ENCODE peak calls at places on chromosome 21, in ten cellular contexts. B is adrenal gland; R is GM12865; P is CD8-positive, alpha-beta T cell; D is prostate gland; X is glutamatergic neuron; N is GM23338; S is psoas muscle; O is SK-N-SH; M is HFFc6. T is an unnamed sample.

GRCh38 chr21:33268392-33268735 is 2.2 kb downstream of the IL10RB start:
- DNase-seq in B (no peak), R (no peak), P (no peak), D (no peak), X (no peak), N (no peak), S (no peak), O (no peak), M (no peak), T (no peak)

GRCh38 chr21:26432410-26432809 is 140.7 kb downstream of the CYYR1 start:
- DNase-seq in B (no peak), R (peak), P (no peak), D (no peak), X (no peak), N (no peak), S (no peak), O (no peak), M (no peak), T (no peak)

GRCh38 chr21:40752125-40752524 is 94.8 kb downstream of the DSCAM start:
- DNase-seq in B (no peak), R (no peak), P (no peak), D (no peak), X (no peak), N (peak), S (no peak), O (no peak), M (no peak), T (no peak)

GRCh38 chr21:25845729-25846256 is 111.0 kb downstream of the GABPA start:
- DNase-seq in B (no peak), R (peak), P (no peak), D (no peak), X (no peak), N (no peak), S (no peak), O (no peak), M (peak), T (no peak)

GRCh38 chr21:33896691-33897090 is 18.9 kb downstream of the ATP5PO start:
- DNase-seq in B (no peak), R (no peak), P (no peak), D (no peak), X (no peak), N (no peak), S (no peak), O (no peak), M (no peak), T (no peak)

GRCh38 chr21:41141031-41141457 is 26.9 kb upstream of the BACE2 start:
- DNase-seq in B (no peak), R (no peak), P (no peak), D (peak), X (no peak), N (no peak), S (no peak), O (no peak), M (no peak), T (no peak)

GRCh38 chr21:17612565-17613241 is at the start of gene BTG3:
- DNase-seq in B (peak), R (peak), P (peak), D (peak), X (peak), N (peak), S (peak), O (peak), M (peak), T (peak)

GRCh38 chr21:41663805-41664788 is 102.8 kb downstream of the RIPK4 start:
- DNase-seq in B (no peak), R (peak), P (no peak), D (no peak), X (no peak), N (no peak), S (no peak), O (no peak), M (no peak), T (no peak)

GRCh38 chr21:35017256-35017655 is 31.8 kb downstream of the RUNX1 start:
- DNase-seq in B (no peak), R (no peak), P (no peak), D (no peak), X (no peak), N (no peak), S (no peak), O (no peak), M (no peak), T (no peak)

GRCh38 chr21:36859744-36860501 is 106.5 kb downstream of the HLCS start:
- DNase-seq in B (peak), R (peak), P (no peak), D (no peak), X (no peak), N (peak), S (peak), O (peak), M (peak), T (peak)

GRCh38 chr21:27532081-27532480 is 565.2 kb upstream of the ADAMTS5 start:
- DNase-seq in B (no peak), R (no peak), P (no peak), D (no peak), X (no peak), N (no peak), S (no peak), O (no peak), M (peak), T (no peak)

GRCh38 chr21:31098576-31099005 is 60.3 kb upstream of the KRTAP19-8 start:
- DNase-seq in B (peak), R (peak), P (peak), D (peak), X (peak), N (peak), S (peak), O (peak), M (peak), T (peak)

GRCh38 chr21:35969281-35969680 is 91.0 kb downstream of the SETD4 start:
- DNase-seq in B (no peak), R (peak), P (no peak), D (no peak), X (no peak), N (no peak), S (no peak), O (no peak), M (no peak), T (no peak)

GRCh38 chr21:42027804-42028753 is 17.9 kb upstream of the ZBTB21 start:
- DNase-seq in B (no peak), R (no peak), P (no peak), D (no peak), X (no peak), N (no peak), S (no peak), O (no peak), M (no peak), T (no peak)

GRCh38 chr21:32710069-32710784 is 17.6 kb downstream of the SYNJ1 start:
- DNase-seq in B (no peak), R (no peak), P (no peak), D (no peak), X (no peak), N (peak), S (no peak), O (no peak), M (no peak), T (no peak)

GRCh38 chr21:26732442-26733221 is 112.6 kb downstream of the ADAMTS1 start:
- DNase-seq in B (peak), R (peak), P (no peak), D (no peak), X (peak), N (peak), S (peak), O (peak), M (peak), T (no peak)

GRCh38 chr21:25701529-25701928 is 33.2 kb downstream of the ATP5PF start:
- DNase-seq in B (no peak), R (no peak), P (no peak), D (no peak), X (no peak), N (no peak), S (no peak), O (no peak), M (no peak), T (no peak)

GRCh38 chr21:39452207-39452964 is 616 bp downstream of the SH3BGR start:
- DNase-seq in B (no peak), R (no peak), P (no peak), D (no peak), X (no peak), N (no peak), S (no peak), O (no peak), M (peak), T (no peak)

GRCh38 chr21:42637602-42638041 is 15.8 kb upstream of the PDE9A start:
- DNase-seq in B (no peak), R (no peak), P (no peak), D (no peak), X (no peak), N (no peak), S (no peak), O (no peak), M (no peak), T (no peak)

GRCh38 chr21:39121600-39122355 is 61.5 kb downstream of the PSMG1 start:
- DNase-seq in B (no peak), R (no peak), P (no peak), D (no peak), X (no peak), N (no peak), S (no peak), O (no peak), M (no peak), T (no peak)

GRCh38 chr21:29953072-29953471 is 13.3 kb upstream of the GRIK1 start:
- DNase-seq in B (no peak), R (no peak), P (no peak), D (no peak), X (no peak), N (peak), S (no peak), O (no peak), M (no peak), T (no peak)

GRCh38 chr21:33290441-33290840 is 24.3 kb downstream of the IL10RB start:
- DNase-seq in B (no peak), R (no peak), P (no peak), D (no peak), X (no peak), N (no peak), S (no peak), O (no peak), M (no peak), T (no peak)

GRCh38 chr21:34979383-34979782 is 69.7 kb downstream of the RUNX1 start:
- DNase-seq in B (no peak), R (no peak), P (no peak), D (no peak), X (no peak), N (no peak), S (no peak), O (no peak), M (no peak), T (no peak)

GRCh38 chr21:24148461-24148860 is 1458.8 kb downstream of the MRPL39 start:
- DNase-seq in B (no peak), R (no peak), P (no peak), D (no peak), X (no peak), N (no peak), S (no peak), O (no peak), M (no peak), T (no peak)

GRCh38 chr21:35508389-35508888 is 459.3 kb upstream of the RUNX1 start:
- DNase-seq in B (peak), R (peak), P (no peak), D (no peak), X (no peak), N (peak), S (peak), O (no peak), M (peak), T (no peak)

GRCh38 chr21:31665397-31665796 is 5.9 kb downstream of the SOD1 start:
- DNase-seq in B (peak), R (no peak), P (no peak), D (no peak), X (no peak), N (no peak), S (peak), O (no peak), M (no peak), T (no peak)

GRCh38 chr21:36697473-36698159 is 1.3 kb upstream of the SIM2 start:
- DNase-seq in B (no peak), R (no peak), P (no peak), D (no peak), X (peak), N (peak), S (no peak), O (peak), M (no peak), T (peak)

GRCh38 chr21:26091480-26092018 is 79.0 kb downstream of the APP start:
- DNase-seq in B (no peak), R (no peak), P (no peak), D (no peak), X (no peak), N (peak), S (no peak), O (no peak), M (no peak), T (no peak)

GRCh38 chr21:25281134-25281533 is 326.1 kb downstream of the MRPL39 start:
- DNase-seq in B (no peak), R (no peak), P (no peak), D (no peak), X (no peak), N (no peak), S (no peak), O (no peak), M (no peak), T (no peak)

GRCh38 chr21:39386194-39386593 is 37.3 kb upstream of the HMGN1 start:
- DNase-seq in B (peak), R (no peak), P (no peak), D (no peak), X (no peak), N (no peak), S (peak), O (no peak), M (no peak), T (peak)

GRCh38 chr21:33481314-33481943 is 1.7 kb upstream of the TMEM50B start:
- DNase-seq in B (peak), R (peak), P (no peak), D (no peak), X (no peak), N (no peak), S (no peak), O (no peak), M (no peak), T (no peak)

GRCh38 chr21:23542097-23542496 is 2065.2 kb downstream of the MRPL39 start:
- DNase-seq in B (no peak), R (no peak), P (no peak), D (no peak), X (no peak), N (no peak), S (no peak), O (no peak), M (no peak), T (no peak)

GRCh38 chr21:32994305-32994704 is 31.4 kb upstream of the OLIG2 start:
- DNase-seq in B (no peak), R (peak), P (no peak), D (no peak), X (no peak), N (peak), S (no peak), O (peak), M (peak), T (no peak)

GRCh38 chr21:14587266-14587665 is 41.2 kb upstream of the SAMSN1 start:
- DNase-seq in B (no peak), R (no peak), P (no peak), D (no peak), X (no peak), N (no peak), S (no peak), O (no peak), M (no peak), T (no peak)

GRCh38 chr21:27590271-27590670 is 623.4 kb upstream of the ADAMTS5 start:
- DNase-seq in B (no peak), R (no peak), P (no peak), D (no peak), X (no peak), N (peak), S (peak), O (no peak), M (no peak), T (no peak)

GRCh38 chr21:34534522-34534921 is 22.5 kb upstream of the KCNE1 start:
- DNase-seq in B (no peak), R (peak), P (no peak), D (no peak), X (no peak), N (no peak), S (no peak), O (no peak), M (no peak), T (no peak)

GRCh38 chr21:31446206-31446900 is 102.3 kb upstream of the TIAM1 start:
- DNase-seq in B (no peak), R (no peak), P (peak), D (no peak), X (no peak), N (no peak), S (no peak), O (no peak), M (no peak), T (no peak)

GRCh38 chr21:36478941-36479340 is 981 bp downstream of the CLDN14 start:
- DNase-seq in B (no peak), R (no peak), P (no peak), D (no peak), X (peak), N (peak), S (no peak), O (no peak), M (no peak), T (no peak)

GRCh38 chr21:44742418-44743153 is 31.2 kb upstream of the TSPEAR start:
- DNase-seq in B (no peak), R (no peak), P (no peak), D (no peak), X (no peak), N (no peak), S (no peak), O (no peak), M (peak), T (no peak)
- TF ChIP-seq CTCF in B (no peak), R (peak), P (peak), D (no peak), X (no peak), N (peak), S (no peak), O (peak), M (peak), T (peak)

GRCh38 chr21:44348861-44349260 is 4.6 kb upstream of the TRPM2 start:
- DNase-seq in B (no peak), R (no peak), P (no peak), D (no peak), X (no peak), N (no peak), S (no peak), O (no peak), M (no peak), T (no peak)

GRCh38 chr21:44349416-44349846 is 4.0 kb upstream of the TRPM2 start:
- DNase-seq in B (no peak), R (no peak), P (no peak), D (no peak), X (no peak), N (no peak), S (no peak), O (no peak), M (no peak), T (no peak)

GRCh38 chr21:44344541-44345183 is 5.5 kb upstream of the CFAP410 start:
- DNase-seq in B (no peak), R (no peak), P (no peak), D (no peak), X (no peak), N (no peak), S (no peak), O (no peak), M (no peak), T (no peak)

GRCh38 chr21:44347911-44348451 is 5.4 kb upstream of the TRPM2 start:
- DNase-seq in B (no peak), R (no peak), P (no peak), D (peak), X (no peak), N (no peak), S (no peak), O (no peak), M (no peak), T (no peak)

DNA sequence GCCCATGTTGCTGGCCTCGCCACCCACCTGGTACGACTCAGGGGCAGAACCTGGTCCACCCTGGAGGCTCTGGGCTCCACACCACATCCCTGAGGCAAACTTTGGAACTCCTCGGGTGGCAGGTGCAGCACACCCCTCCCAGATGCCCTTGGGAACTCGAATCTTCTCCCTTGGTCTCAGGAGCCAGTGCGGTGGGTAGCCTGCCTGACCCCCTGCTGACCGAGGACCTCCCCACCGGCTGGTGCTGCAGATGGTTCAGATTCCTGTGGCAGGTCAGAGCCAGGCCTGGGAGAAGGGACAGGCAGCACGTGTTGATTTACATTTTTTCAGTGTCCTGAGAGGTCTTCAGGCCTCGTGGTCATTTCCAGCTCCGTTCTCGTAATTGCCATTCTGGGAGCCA is 6.3 kb upstream of the CFAP410 start:
- DNase-seq in B (no peak), R (no peak), P (no peak), D (no peak), X (no peak), N (no peak), S (no peak), O (no peak), M (no peak), T (no peak)
- TF ChIP-seq CTCF in B (no peak), R (no peak), P (no peak), D (no peak), X (no peak), N (no peak), S (no peak), O (no peak), M (no peak), T (no peak)

DNA sequence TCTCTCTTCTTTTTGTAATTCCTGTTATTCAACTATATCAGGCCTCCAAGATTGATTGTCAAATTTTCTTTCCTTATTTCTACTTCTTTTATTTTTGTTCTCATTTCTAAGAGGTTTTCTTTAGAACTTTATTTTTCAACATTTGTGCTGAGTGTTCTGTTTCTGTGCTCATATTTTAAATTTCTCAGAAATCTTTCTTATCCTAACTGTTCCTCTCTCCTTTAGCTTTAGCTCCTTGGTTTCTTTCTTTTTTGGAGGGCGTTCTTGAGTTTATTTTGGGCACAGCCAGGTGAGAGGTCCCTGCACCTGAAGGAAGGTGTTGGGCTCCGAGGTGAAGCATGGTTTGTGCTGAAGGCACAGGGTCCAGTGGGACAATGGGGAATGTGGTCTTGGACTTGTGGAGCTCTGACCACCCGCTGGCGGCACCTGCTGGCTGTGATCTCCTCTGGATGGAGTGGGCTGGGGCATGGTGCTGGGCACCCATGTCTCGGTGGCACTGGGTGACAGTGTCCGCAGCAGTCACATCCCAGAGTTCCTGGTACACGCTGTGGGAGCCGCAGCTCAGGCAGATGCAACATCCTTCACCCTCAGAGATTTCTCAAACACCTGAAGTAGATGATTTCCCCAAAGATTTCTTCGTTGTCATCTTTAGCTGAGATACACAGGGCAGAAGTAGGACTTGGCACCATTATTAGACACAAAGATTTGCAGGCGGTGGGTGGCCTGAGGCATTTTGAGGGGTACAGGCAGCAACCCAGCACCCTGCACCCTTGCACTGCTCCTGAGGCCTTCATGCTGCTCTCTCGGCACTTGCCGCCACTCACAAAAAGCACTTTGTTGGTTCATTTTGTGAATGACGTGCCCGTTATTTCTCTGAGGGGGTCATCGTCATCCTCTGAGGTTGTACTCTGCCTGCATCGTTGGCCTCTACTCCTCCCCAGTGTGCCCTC is 38.2 kb upstream of the DIP2A start:
- DNase-seq in B (no peak), R (no peak), P (no peak), D (no peak), X (no peak), N (no peak), S (peak), O (no peak), M (no peak), T (no peak)
- TF ChIP-seq CTCF in B (no peak), R (no peak), P (no peak), D (no peak), X (no peak), N (no peak), S (no peak), O (no peak), M (no peak), T (peak)

DNA sequence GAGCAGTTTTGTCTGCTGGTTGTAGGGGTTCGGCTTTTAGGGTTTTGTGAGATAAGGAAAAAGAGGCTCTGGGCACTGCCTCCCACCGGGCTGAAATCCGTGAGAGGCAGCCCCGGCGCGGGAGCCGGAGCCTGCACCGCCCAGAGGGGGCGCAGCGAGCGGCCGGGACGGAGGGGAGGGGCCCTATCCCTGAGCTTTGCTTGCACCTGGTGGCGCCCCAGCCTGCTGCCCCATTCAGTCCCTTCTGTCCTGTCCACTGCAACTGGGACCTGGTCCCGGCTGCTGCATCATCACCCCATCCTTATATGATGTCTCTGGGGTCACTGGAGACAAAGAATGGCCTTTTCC is 512 bp upstream of the KCNJ6 start:
- DNase-seq in B (no peak), R (no peak), P (no peak), D (no peak), X (peak), N (peak), S (no peak), O (peak), M (no peak), T (no peak)
- TF ChIP-seq CTCF in B (no peak), R (no peak), P (no peak), D (no peak), X (no peak), N (peak), S (no peak), O (no peak), M (peak), T (no peak)

GRCh38 chr21:20971296-20971921 is 26.8 kb upstream of the NCAM2 start:
- DNase-seq in B (peak), R (peak), P (no peak), D (no peak), X (peak), N (peak), S (no peak), O (peak), M (peak), T (peak)
- TF ChIP-seq CTCF in B (peak), R (peak), P (no peak), D (peak), X (peak), N (peak), S (peak), O (peak), M (peak), T (no peak)

GRCh38 chr21:28742527-28742926 is 250.2 kb downstream of the LTN1 start:
- DNase-seq in B (no peak), R (no peak), P (no peak), D (no peak), X (no peak), N (no peak), S (no peak), O (peak), M (peak), T (no peak)
- TF ChIP-seq CTCF in B (peak), R (no peak), P (no peak), D (no peak), X (no peak), N (no peak), S (peak), O (peak), M (peak), T (no peak)

T was measured in GM10248.